ENCODE peak calls at places on chromosomes 2 and 18, in six cellular contexts. M is neuronal stem cell, V is H9, B is IMR-90, A is H1, G is trophoblast cell. P is an unnamed sample.

GRCh38 chr2:231780123-231780908 is 766 bp downstream of the PDE6D start:
- DNase-seq in M (peak), V (peak), B (peak), A (no peak), G (no peak), P (peak)

GRCh38 chr2:193442293-193442692 is 1247.6 kb upstream of the TMEFF2 start:
- DNase-seq in M (no peak), V (no peak), B (no peak), A (no peak), G (no peak), P (no peak)

GRCh38 chr2:25481381-25482310 is 139.9 kb upstream of the DNMT3A start:
- DNase-seq in M (no peak), V (no peak), B (peak), A (no peak), G (peak), P (peak)

GRCh38 chr2:215681799-215682594 is 246.1 kb upstream of the FN1 start:
- DNase-seq in M (no peak), V (no peak), B (no peak), A (no peak), G (no peak), P (no peak)

GRCh38 chr2:199410130-199410529 is 47.6 kb downstream of the SATB2 start:
- DNase-seq in M (no peak), V (no peak), B (peak), A (no peak), G (no peak), P (no peak)

GRCh38 chr2:133004623-133005022 is 334.6 kb upstream of the LYPD1 start:
- DNase-seq in M (no peak), V (no peak), B (no peak), A (no peak), G (no peak), P (no peak)

GRCh38 chr2:13652531-13653313 is 936.0 kb downstream of the TRIB2 start:
- DNase-seq in M (no peak), V (peak), B (peak), A (no peak), G (no peak), P (peak)

GRCh38 chr2:112084689-112085381 is 29.8 kb downstream of the TMEM87B start:
- DNase-seq in M (no peak), V (no peak), B (no peak), A (no peak), G (no peak), P (no peak)

GRCh38 chr18:79496978-79497637 is 101.4 kb downstream of the NFATC1 start:
- DNase-seq in M (no peak), V (no peak), B (peak), A (no peak), G (no peak), P (peak)

GRCh38 chr2:203869610-203870042 is 2.1 kb downstream of the CTLA4 start:
- DNase-seq in M (no peak), V (no peak), B (no peak), A (no peak), G (no peak), P (no peak)

GRCh38 chr2:196365923-196366322 is 194.5 kb upstream of the STK17B start:
- DNase-seq in M (no peak), V (no peak), B (no peak), A (no peak), G (no peak), P (no peak)

GRCh38 chr2:189308056-189308790 is 128.7 kb upstream of the COL5A2 start:
- DNase-seq in M (no peak), V (no peak), B (no peak), A (no peak), G (no peak), P (no peak)
- H3K4ac ChIP-seq in M (no peak), V (no peak), B (peak), A (no peak), G (no peak), P (no peak)

DNA sequence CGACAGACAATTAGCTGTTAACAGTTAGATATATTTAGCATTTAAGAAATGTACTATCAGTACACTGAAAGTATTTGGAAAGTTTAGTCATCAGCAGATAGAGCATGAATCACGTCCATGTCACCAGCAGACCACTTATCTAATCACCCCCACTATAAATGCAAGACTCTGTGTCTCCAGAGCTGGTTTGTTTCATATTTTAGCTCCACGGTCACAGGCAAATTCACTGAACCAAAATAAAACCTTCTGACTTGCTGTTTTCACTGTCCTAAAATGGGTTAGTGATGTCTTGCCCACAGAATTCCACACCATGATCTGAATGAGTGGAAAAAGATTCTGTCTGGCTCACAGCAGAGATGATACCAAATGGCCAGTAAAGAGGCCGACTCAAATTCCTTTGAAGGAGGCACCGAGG is 64.9 kb downstream of the CDH2 start:
- DNase-seq in M (no peak), V (no peak), B (peak), A (no peak), G (no peak), P (peak)
- H2AFZ ChIP-seq in M (no peak), V (no peak), B (no peak), A (no peak), G (no peak), P (no peak)

DNA sequence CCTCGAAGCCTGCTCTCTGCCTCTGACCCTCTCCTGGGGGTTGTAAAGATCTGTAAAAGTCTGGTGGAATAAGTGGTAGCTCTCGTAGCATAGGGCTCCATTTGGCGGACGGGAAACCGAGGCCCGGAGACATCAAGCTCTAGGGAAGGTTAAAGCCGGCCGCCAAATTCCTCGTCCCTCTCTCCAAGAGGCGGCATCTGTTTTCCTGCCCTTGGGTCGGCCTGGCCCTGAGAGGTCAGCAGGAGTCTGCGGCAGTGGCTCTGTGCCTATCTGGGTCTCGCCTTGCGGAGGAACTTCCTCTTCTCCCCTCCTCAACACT is 72.4 kb downstream of the TEX51 start:
- DNase-seq in M (no peak), V (no peak), B (no peak), A (no peak), G (no peak), P (no peak)
- H3K4ac ChIP-seq in M (no peak), V (no peak), B (no peak), A (peak), G (no peak), P (no peak)

DNA sequence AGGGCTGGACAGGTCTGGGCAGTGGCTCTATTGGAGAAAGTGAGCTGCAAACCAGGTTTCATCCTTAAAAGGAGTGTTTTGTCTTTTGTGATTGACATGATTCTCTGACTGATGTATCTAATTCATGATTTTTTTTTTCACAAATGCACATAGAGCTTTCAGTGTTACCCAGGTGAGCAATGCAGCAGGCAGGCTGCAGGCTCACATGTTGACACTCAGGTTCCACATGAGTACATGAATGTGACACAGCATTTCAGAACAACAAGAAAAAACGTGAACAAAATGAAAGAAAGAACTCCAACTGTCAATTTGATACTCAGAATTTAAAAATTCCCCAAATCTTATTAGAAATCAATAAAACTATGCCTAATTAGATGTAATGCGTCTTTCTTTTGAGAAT is 430.2 kb downstream of the LPIN1 start:
- DNase-seq in M (no peak), V (no peak), B (no peak), A (no peak), G (no peak), P (no peak)
- H2AFZ ChIP-seq in M (peak), V (no peak), B (no peak), A (no peak), G (no peak), P (no peak)

DNA sequence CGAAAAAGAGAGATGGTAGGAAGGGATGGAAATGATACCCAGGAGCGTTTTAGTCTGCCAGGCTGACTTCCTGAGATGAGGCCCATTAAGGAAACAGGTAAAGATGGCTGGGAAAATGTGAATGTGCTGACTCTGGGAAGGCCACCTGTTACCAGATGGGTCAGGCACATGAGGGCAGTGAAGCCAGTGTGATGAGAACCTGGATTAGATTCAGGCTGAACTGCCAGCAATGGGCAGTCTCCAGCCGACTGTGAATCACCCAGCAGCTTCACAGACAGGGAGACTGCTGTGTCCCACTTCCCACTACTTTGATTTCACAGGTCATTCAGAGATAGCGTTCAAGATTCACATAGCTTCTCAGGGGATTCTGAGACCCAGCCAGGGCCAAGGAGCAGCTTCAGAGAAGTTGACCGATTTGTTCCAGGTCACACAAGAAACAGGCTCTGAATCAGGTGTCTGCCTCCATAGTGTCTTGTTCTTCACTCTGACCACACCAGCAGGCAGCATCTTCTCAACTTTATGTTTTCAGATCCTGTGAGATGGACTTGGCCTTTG is 26.4 kb downstream of the CAPN13 start:
- DNase-seq in M (no peak), V (peak), B (no peak), A (no peak), G (no peak), P (no peak)
- H3K4ac ChIP-seq in M (no peak), V (no peak), B (no peak), A (no peak), G (no peak), P (no peak)

GRCh38 chr2:146579154-146579930 is 1265.5 kb upstream of the ACVR2A start:
- DNase-seq in M (no peak), V (no peak), B (peak), A (no peak), G (no peak), P (peak)
- H2AFZ ChIP-seq in M (peak), V (no peak), B (no peak), A (no peak), G (no peak), P (no peak)

P was measured in mesenchymal stem cell.